ENCODE peak calls at places on chromosomes 11 and 22, in four cellular contexts. I, O, T and Q are unnamed samples.
A peak's percentile ranks its signal among the peaks of the same experiment; 100 is the strongest.

GRCh38 chr11:12787847-12788246 is 113.6 kb downstream of the TEAD1 start:
- DNase-seq in I (no peak), O (no peak), T (no peak), Q (no peak)

GRCh38 chr11:6319001-6319878 is 1.1 kb downstream of the CAVIN3 start:
- DNase-seq in I (peak; percentile 64), O (no peak), T (no peak), Q (no peak)

GRCh38 chr11:123300874-123301695 is 106.0 kb upstream of the CLMP start:
- DNase-seq in I (no peak), O (peak; percentile 6), T (no peak), Q (no peak)

GRCh38 chr11:77589181-77589520 is 602 bp upstream of the AQP11 start:
- DNase-seq in I (no peak), O (no peak), T (no peak), Q (no peak)

GRCh38 chr11:96333076-96333744 is 9.8 kb downstream of the MAML2 start:
- DNase-seq in I (no peak), O (no peak), T (no peak), Q (no peak)

GRCh38 chr22:27970596-27971220 is 51.7 kb upstream of the PITPNB start:
- DNase-seq in I (no peak), O (no peak), T (no peak), Q (no peak)

GRCh38 chr11:8055836-8056526 is 25.0 kb upstream of the TUB start:
- DNase-seq in I (no peak), O (no peak), T (no peak), Q (no peak)

GRCh38 chr11:72370201-72370600 is 64.1 kb downstream of the CLPB start:
- DNase-seq in I (no peak), O (no peak), T (no peak), Q (no peak)

GRCh38 chr11:42145311-42145710 is 685.9 kb upstream of the LRRC4C start:
- DNase-seq in I (no peak), O (no peak), T (no peak), Q (no peak)

GRCh38 chr11:76782526-76783293 is 446 bp upstream of the TSKU start:
- DNase-seq in I (peak; percentile 95), O (peak; percentile 95), T (peak; percentile 82), Q (peak; percentile 90)

DNA sequence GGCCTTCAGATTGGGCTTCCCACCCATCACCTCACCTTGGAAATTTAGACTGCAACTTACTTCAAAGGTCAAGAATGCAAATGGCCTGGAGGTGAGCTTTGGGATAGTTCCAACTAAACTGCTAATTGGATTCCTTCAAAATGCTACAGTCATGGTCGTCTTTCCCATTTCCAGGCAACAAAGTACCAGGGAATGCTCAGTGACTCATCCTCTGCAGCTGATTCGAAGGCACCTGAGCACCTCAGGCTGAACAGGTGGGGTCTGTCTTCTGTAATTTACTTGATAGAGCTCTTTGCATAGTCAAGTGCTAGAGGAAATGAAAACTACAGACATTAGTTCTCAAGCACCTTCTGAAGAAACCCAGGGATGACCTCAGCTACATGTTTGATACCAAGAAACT is 20.5 kb upstream of the FSHB start:
- DNase-seq in I (no peak), O (no peak), T (no peak), Q (no peak)
- TF ChIP-seq ELF4 in I (no peak), O (no peak), T (no peak), Q (no peak)

GRCh38 chr11:2420502-2421225 is 20.1 kb downstream of the TSSC4 start:
- DNase-seq in I (peak; percentile 84), O (peak; percentile 82), T (peak; percentile 56), Q (peak; percentile 92)
- TF ChIP-seq ELF4 in I (no peak), O (no peak), T (no peak), Q (no peak)

DNA sequence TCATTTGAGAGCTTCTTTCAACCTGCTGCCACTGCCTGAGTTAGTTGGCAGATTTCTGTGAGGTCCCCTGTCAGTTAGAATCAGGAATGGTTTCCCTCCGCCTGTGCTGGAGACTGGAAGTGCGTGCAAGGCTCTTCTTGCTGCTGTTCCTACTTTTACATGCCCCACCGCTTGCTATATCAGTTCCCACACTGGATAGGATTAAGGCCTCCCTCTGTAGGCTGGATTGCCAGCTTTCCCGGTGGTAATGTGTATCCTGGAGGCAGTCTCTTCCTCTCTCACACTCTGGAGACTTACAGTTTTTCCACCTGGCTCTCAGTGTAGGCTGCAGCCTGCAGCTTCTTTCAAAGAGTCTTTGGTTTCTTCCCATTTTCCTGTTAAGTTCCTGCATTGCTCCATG is 66.5 kb downstream of the ARHGAP42 start:
- DNase-seq in I (peak; percentile 19), O (no peak), T (no peak), Q (no peak)
- TF ChIP-seq ELF4 in I (no peak), O (no peak), T (no peak), Q (no peak)

DNA sequence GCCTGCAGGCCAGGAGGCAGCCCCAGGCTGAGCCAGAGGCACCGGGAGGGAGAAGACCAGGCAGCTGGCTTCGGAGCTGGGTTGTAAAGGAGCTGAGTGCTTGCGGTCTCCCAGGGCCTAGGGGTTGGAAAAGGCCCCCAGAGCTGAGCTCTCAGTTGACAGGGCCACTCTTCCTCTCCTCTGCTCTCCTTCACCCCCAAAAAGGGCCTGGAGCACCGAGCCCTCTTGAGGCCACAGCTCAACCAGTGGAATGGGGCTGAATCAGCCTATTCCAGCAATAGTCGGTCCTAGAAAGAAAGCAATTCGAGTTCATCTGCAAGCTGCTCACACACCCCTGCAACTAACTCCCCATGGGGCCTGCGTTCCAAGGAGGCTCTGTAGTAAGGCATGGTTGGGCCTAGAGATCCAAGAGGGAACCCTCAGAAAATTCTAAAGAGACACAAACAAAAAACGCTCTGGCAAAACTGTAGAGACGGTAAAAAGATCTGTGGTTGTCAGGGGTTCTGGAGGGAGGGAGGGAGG is 205.0 kb downstream of the BUD13 start:
- DNase-seq in I (no peak), O (no peak), T (no peak), Q (no peak)
- TF ChIP-seq ELF4 in I (no peak), O (no peak), T (no peak), Q (no peak)

GRCh38 chr11:67998150-67999045 is 5.5 kb downstream of the UNC93B1 start:
- DNase-seq in I (no peak), O (no peak), T (no peak), Q (no peak)
- TF ChIP-seq ELF4 in I (no peak), O (no peak), T (no peak), Q (no peak)